ENCODE peak calls at places on chromosome X, in six cellular contexts. One of them, this sample, is unnamed.

GRCh38 chrX:356385-357034 is 30.2 kb downstream of the PPP2R3B start:
- DNase-seq in activated T-helper 9 cell treated with anti-CD3 and anti-CD28 coated beads, Interleukin-2, amount 50 U/mL, for 16 hours: no peak
- DNase-seq in AG20443: peak
- DNase-seq in ELF-1: no peak
- DNase-seq in T-helper 2 cell: no peak
- DNase-seq in NCI-H345: no peak
- DNase-seq in this sample: peak

GRCh38 chrX:40165861-40166260 is 68.1 kb upstream of the BCOR start:
- DNase-seq in activated T-helper 9 cell treated with anti-CD3 and anti-CD28 coated beads, Interleukin-2, amount 50 U/mL, for 16 hours: no peak
- DNase-seq in AG20443: no peak
- DNase-seq in ELF-1: no peak
- DNase-seq in T-helper 2 cell: no peak
- DNase-seq in NCI-H345: no peak
- DNase-seq in this sample: no peak

GRCh38 chrX:115958687-115959359 is 211.7 kb upstream of the AGTR2 start:
- DNase-seq in activated T-helper 9 cell treated with anti-CD3 and anti-CD28 coated beads, Interleukin-2, amount 50 U/mL, for 16 hours: no peak
- DNase-seq in AG20443: no peak
- DNase-seq in ELF-1: no peak
- DNase-seq in T-helper 2 cell: no peak
- DNase-seq in NCI-H345: no peak
- DNase-seq in this sample: no peak

GRCh38 chrX:34299451-34299967 is 167.4 kb upstream of the FAM47A start:
- DNase-seq in activated T-helper 9 cell treated with anti-CD3 and anti-CD28 coated beads, Interleukin-2, amount 50 U/mL, for 16 hours: no peak
- DNase-seq in AG20443: no peak
- DNase-seq in ELF-1: no peak
- DNase-seq in T-helper 2 cell: no peak
- DNase-seq in NCI-H345: no peak
- DNase-seq in this sample: no peak

GRCh38 chrX:20499763-20500162 is 233.1 kb upstream of the RPS6KA3 start:
- DNase-seq in activated T-helper 9 cell treated with anti-CD3 and anti-CD28 coated beads, Interleukin-2, amount 50 U/mL, for 16 hours: no peak
- DNase-seq in AG20443: no peak
- DNase-seq in ELF-1: no peak
- DNase-seq in T-helper 2 cell: no peak
- DNase-seq in NCI-H345: no peak
- DNase-seq in this sample: no peak

GRCh38 chrX:118499295-118499694 is 3.7 kb downstream of the DOCK11 start:
- DNase-seq in activated T-helper 9 cell treated with anti-CD3 and anti-CD28 coated beads, Interleukin-2, amount 50 U/mL, for 16 hours: no peak
- DNase-seq in AG20443: no peak
- DNase-seq in ELF-1: peak
- DNase-seq in T-helper 2 cell: no peak
- DNase-seq in NCI-H345: peak
- DNase-seq in this sample: no peak

GRCh38 chrX:84362184-84362838 is 139.9 kb downstream of the HDX start:
- DNase-seq in activated T-helper 9 cell treated with anti-CD3 and anti-CD28 coated beads, Interleukin-2, amount 50 U/mL, for 16 hours: no peak
- DNase-seq in AG20443: peak
- DNase-seq in ELF-1: no peak
- DNase-seq in T-helper 2 cell: no peak
- DNase-seq in NCI-H345: no peak
- DNase-seq in this sample: no peak

GRCh38 chrX:20383487-20383886 is 116.8 kb upstream of the RPS6KA3 start:
- DNase-seq in activated T-helper 9 cell treated with anti-CD3 and anti-CD28 coated beads, Interleukin-2, amount 50 U/mL, for 16 hours: no peak
- DNase-seq in AG20443: no peak
- DNase-seq in ELF-1: peak
- DNase-seq in T-helper 2 cell: no peak
- DNase-seq in NCI-H345: no peak
- DNase-seq in this sample: no peak

GRCh38 chrX:115571712-115572111 is 10.7 kb downstream of the PLS3 start:
- DNase-seq in activated T-helper 9 cell treated with anti-CD3 and anti-CD28 coated beads, Interleukin-2, amount 50 U/mL, for 16 hours: no peak
- DNase-seq in AG20443: no peak
- DNase-seq in ELF-1: no peak
- DNase-seq in T-helper 2 cell: no peak
- DNase-seq in NCI-H345: no peak
- DNase-seq in this sample: no peak

This sample was measured in epithelial cell of prostate.